ENCODE peak calls at places on chromosomes 16 and 17, in eight cellular contexts. One of them, this sample, is unnamed. For H3K4me1, the result is how much of the 10 kb centered on the place peaks cover.

GRCh38 chr16:54282202-54282922 is 4.2 kb downstream of the IRX3 start:
- DNase-seq in stomach: peak
- DNase-seq in vagina: no peak
- DNase-seq in CD8-positive, alpha-beta T cell: no peak
- DNase-seq in thoracic aorta: no peak
- DNase-seq in foreskin keratinocyte: no peak
- DNase-seq in colonic mucosa: peak
- DNase-seq in breast epithelium: peak
- DNase-seq in this sample: peak

GRCh38 chr17:40886090-40886489 is 1.0 kb upstream of the KRT20 start:
- DNase-seq in stomach: no peak
- DNase-seq in vagina: no peak
- DNase-seq in CD8-positive, alpha-beta T cell: no peak
- DNase-seq in thoracic aorta: no peak
- DNase-seq in foreskin keratinocyte: no peak
- DNase-seq in colonic mucosa: no peak
- DNase-seq in breast epithelium: no peak
- DNase-seq in this sample: no peak

GRCh38 chr17:19378416-19379293 is at the start of gene MAPK7:
- DNase-seq in stomach: no peak
- DNase-seq in vagina: no peak
- DNase-seq in CD8-positive, alpha-beta T cell: peak
- DNase-seq in thoracic aorta: no peak
- DNase-seq in foreskin keratinocyte: no peak
- DNase-seq in colonic mucosa: peak
- DNase-seq in breast epithelium: no peak
- DNase-seq in this sample: peak

GRCh38 chr16:17780181-17780580 is 309.4 kb upstream of the XYLT1 start:
- DNase-seq in stomach: no peak
- DNase-seq in vagina: no peak
- DNase-seq in CD8-positive, alpha-beta T cell: no peak
- DNase-seq in thoracic aorta: no peak
- DNase-seq in foreskin keratinocyte: no peak
- DNase-seq in colonic mucosa: no peak
- DNase-seq in breast epithelium: no peak
- DNase-seq in this sample: no peak

GRCh38 chr16:6482861-6483530 is 849.6 kb upstream of the RBFOX1 start:
- DNase-seq in stomach: no peak
- DNase-seq in vagina: no peak
- DNase-seq in CD8-positive, alpha-beta T cell: no peak
- DNase-seq in thoracic aorta: no peak
- DNase-seq in foreskin keratinocyte: no peak
- DNase-seq in colonic mucosa: no peak
- DNase-seq in breast epithelium: no peak
- DNase-seq in this sample: no peak

GRCh38 chr16:31072540-31073072 is 1.4 kb downstream of the ZNF668 start:
- DNase-seq in stomach: no peak
- DNase-seq in vagina: no peak
- DNase-seq in CD8-positive, alpha-beta T cell: no peak
- DNase-seq in thoracic aorta: no peak
- DNase-seq in foreskin keratinocyte: no peak
- DNase-seq in colonic mucosa: peak
- DNase-seq in breast epithelium: no peak
- DNase-seq in this sample: no peak

GRCh38 chr17:82753201-82753464 is 1.3 kb downstream of the TBCD start:
- DNase-seq in stomach: no peak
- DNase-seq in vagina: no peak
- DNase-seq in CD8-positive, alpha-beta T cell: no peak
- DNase-seq in thoracic aorta: no peak
- DNase-seq in foreskin keratinocyte: no peak
- DNase-seq in colonic mucosa: no peak
- DNase-seq in breast epithelium: no peak
- DNase-seq in this sample: peak

GRCh38 chr17:48579738-48580543 is 1.8 kb upstream of the HOXB4 start:
- DNase-seq in stomach: no peak
- DNase-seq in vagina: no peak
- DNase-seq in CD8-positive, alpha-beta T cell: no peak
- DNase-seq in thoracic aorta: no peak
- DNase-seq in foreskin keratinocyte: no peak
- DNase-seq in colonic mucosa: no peak
- DNase-seq in breast epithelium: no peak
- DNase-seq in this sample: no peak

GRCh38 chr17:13539421-13539820 is 62.3 kb downstream of the HS3ST3A1 start:
- DNase-seq in stomach: no peak
- DNase-seq in vagina: no peak
- DNase-seq in CD8-positive, alpha-beta T cell: no peak
- DNase-seq in thoracic aorta: no peak
- DNase-seq in foreskin keratinocyte: no peak
- DNase-seq in colonic mucosa: no peak
- DNase-seq in breast epithelium: no peak
- DNase-seq in this sample: no peak

GRCh38 chr16:69319381-69319780 is 8.2 kb downstream of the VPS4A start:
- DNase-seq in stomach: no peak
- DNase-seq in vagina: no peak
- DNase-seq in CD8-positive, alpha-beta T cell: no peak
- DNase-seq in thoracic aorta: no peak
- DNase-seq in foreskin keratinocyte: no peak
- DNase-seq in colonic mucosa: no peak
- DNase-seq in breast epithelium: no peak
- DNase-seq in this sample: no peak

GRCh38 chr16:11350531-11351335 is 5.5 kb downstream of the RMI2 start:
- DNase-seq in stomach: no peak
- DNase-seq in vagina: no peak
- DNase-seq in CD8-positive, alpha-beta T cell: no peak
- DNase-seq in thoracic aorta: no peak
- DNase-seq in foreskin keratinocyte: no peak
- DNase-seq in colonic mucosa: no peak
- DNase-seq in breast epithelium: no peak
- DNase-seq in this sample: no peak

GRCh38 chr17:62674363-62674739 is 46.9 kb downstream of the MRC2 start:
- DNase-seq in stomach: no peak
- DNase-seq in vagina: no peak
- DNase-seq in CD8-positive, alpha-beta T cell: no peak
- DNase-seq in thoracic aorta: no peak
- DNase-seq in foreskin keratinocyte: no peak
- DNase-seq in colonic mucosa: no peak
- DNase-seq in breast epithelium: no peak
- DNase-seq in this sample: no peak

DNA sequence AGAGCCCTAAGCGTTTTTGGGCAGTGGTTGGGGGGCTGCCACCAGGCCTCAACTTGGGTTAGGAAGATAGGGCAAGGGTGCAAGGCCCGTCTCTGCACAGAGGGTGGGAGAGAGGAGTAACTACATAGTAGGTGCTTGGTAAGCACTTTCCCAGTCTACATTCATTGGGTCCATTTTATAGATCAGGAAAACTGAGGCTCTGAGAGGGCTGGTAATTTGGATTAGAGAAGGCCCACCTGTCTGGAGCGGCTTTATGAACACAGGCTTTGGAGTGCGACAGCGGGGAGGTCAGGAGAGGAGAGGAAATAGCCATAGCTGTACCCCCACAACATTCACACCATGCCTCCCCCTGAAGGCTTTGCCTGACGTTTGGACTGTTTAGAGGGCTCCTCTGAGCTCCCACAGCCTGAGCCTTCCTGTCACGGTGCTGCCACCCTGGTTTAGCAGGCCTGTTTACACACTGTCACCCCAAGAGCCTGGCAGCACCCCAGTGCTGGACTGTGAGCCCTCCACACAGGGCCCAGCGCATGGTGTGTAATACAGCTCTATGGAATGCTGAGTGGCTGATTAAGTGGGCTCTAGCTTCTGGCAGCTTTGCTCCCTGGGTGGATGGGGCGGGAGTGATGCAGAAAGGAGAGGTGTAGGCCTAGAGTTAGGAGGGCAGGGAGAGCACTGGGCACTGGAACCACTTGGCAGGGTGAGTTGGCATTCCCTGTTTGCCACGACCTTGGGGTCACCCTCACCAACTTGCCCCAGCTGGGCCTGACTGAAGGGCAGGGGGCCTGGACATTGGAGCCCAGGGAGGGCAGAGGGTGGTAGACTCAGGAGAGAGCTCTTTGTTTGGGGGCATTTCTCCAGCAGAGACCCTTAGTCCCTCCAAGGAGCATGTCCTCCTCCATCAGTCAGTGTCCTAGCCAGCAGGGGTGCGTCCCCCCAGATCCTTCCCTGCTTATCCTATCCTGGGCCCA is 73.7 kb downstream of the RAI1 start:
- DNase-seq in stomach: peak
- DNase-seq in vagina: no peak
- DNase-seq in CD8-positive, alpha-beta T cell: no peak
- DNase-seq in thoracic aorta: no peak
- DNase-seq in foreskin keratinocyte: no peak
- DNase-seq in colonic mucosa: no peak
- DNase-seq in breast epithelium: no peak
- DNase-seq in this sample: no peak
- H3K4me1 ChIP-seq in stomach: half or more
- H3K4me1 ChIP-seq in vagina: half or more
- H3K4me1 ChIP-seq in CD8-positive, alpha-beta T cell: half or more
- H3K4me1 ChIP-seq in thoracic aorta: under half
- H3K4me1 ChIP-seq in foreskin keratinocyte: under half
- H3K4me1 ChIP-seq in colonic mucosa: under half
- H3K4me1 ChIP-seq in breast epithelium: under half
- H3K4me1 ChIP-seq in this sample: under half

DNA sequence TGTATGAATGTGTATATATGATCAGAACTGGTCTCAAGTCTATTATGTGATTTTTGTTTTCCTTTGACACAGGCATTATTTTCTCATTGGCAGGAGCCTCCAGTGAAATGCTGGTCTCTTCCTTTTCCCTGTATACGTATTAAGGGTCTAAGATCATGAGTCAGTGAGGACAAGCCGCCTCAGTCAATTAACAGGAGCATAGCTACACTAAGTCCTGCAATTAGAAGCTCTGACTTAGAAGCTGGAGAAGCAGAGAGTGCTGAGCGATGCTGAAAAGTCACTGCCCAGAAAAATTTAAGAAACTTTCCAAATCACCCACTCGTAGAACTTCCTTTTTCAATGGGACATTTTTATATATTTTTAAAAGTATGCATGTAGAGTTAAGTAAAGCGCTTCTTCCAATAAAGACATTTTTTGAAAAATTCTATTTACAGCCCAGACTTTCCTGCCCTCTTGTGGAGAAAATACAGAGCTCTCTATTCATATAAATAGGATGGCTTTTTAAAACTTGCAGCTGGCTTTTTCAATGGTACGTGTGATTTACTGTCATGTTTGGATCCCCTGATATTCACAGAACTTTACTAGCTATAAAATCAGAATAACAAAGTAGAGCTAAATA is 70.1 kb upstream of the PSMD7 start:
- DNase-seq in stomach: no peak
- DNase-seq in vagina: no peak
- DNase-seq in CD8-positive, alpha-beta T cell: no peak
- DNase-seq in thoracic aorta: no peak
- DNase-seq in foreskin keratinocyte: no peak
- DNase-seq in colonic mucosa: no peak
- DNase-seq in breast epithelium: no peak
- DNase-seq in this sample: no peak
- TF ChIP-seq CTCF in stomach: peak
- TF ChIP-seq CTCF in vagina: no peak
- TF ChIP-seq CTCF in CD8-positive, alpha-beta T cell: no peak
- TF ChIP-seq CTCF in thoracic aorta: peak
- TF ChIP-seq CTCF in foreskin keratinocyte: peak
- TF ChIP-seq CTCF in colonic mucosa: no peak
- TF ChIP-seq CTCF in breast epithelium: no peak
- TF ChIP-seq CTCF in this sample: peak

DNA sequence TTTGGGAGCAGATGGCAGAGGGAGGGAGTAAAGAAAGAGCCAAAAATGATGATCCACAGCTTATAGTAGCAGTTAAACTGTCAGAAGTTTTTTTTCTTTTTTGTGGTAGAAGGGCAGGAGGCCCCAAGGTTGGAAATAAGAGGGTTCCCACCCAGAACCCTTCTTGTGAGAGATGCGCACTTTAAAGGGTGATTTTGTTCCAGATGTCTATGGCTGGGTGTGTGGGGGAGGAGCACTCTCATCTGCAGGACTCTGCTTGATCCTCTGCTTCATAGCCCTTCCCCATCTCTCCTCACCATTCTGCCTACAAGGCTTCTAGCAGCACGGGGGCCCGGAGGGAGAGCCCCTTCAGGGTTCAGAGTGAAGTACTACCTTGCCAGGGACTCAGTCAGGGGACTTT is 6.4 kb downstream of the ATXN1L start:
- DNase-seq in stomach: no peak
- DNase-seq in vagina: no peak
- DNase-seq in CD8-positive, alpha-beta T cell: no peak
- DNase-seq in thoracic aorta: no peak
- DNase-seq in foreskin keratinocyte: no peak
- DNase-seq in colonic mucosa: no peak
- DNase-seq in breast epithelium: no peak
- DNase-seq in this sample: no peak
- H3K4me1 ChIP-seq in stomach: under half
- H3K4me1 ChIP-seq in vagina: under half
- H3K4me1 ChIP-seq in CD8-positive, alpha-beta T cell: under half
- H3K4me1 ChIP-seq in thoracic aorta: under half
- H3K4me1 ChIP-seq in foreskin keratinocyte: under half
- H3K4me1 ChIP-seq in colonic mucosa: under half
- H3K4me1 ChIP-seq in breast epithelium: under half
- H3K4me1 ChIP-seq in this sample: under half

DNA sequence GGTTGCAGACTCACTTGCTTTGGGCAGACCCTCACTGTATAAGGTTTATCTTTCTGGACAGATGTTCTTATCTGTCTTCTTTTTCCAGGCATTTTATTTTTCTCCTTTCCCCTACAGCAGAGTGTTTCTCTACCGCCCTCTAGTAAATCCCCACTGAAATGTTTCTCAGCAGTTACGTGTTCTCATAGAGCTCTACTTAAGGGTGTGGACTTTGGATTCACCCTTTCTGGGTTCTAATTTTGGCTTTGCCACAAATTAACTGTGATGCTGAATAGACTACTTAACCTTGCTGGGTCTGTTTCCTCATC is 2.0 kb downstream of the ADAT1 start:
- DNase-seq in stomach: no peak
- DNase-seq in vagina: no peak
- DNase-seq in CD8-positive, alpha-beta T cell: no peak
- DNase-seq in thoracic aorta: no peak
- DNase-seq in foreskin keratinocyte: no peak
- DNase-seq in colonic mucosa: no peak
- DNase-seq in breast epithelium: no peak
- DNase-seq in this sample: no peak
- TF ChIP-seq CTCF in stomach: no peak
- TF ChIP-seq CTCF in vagina: no peak
- TF ChIP-seq CTCF in CD8-positive, alpha-beta T cell: peak
- TF ChIP-seq CTCF in thoracic aorta: peak
- TF ChIP-seq CTCF in foreskin keratinocyte: peak
- TF ChIP-seq CTCF in colonic mucosa: peak
- TF ChIP-seq CTCF in breast epithelium: no peak
- TF ChIP-seq CTCF in this sample: peak

DNA sequence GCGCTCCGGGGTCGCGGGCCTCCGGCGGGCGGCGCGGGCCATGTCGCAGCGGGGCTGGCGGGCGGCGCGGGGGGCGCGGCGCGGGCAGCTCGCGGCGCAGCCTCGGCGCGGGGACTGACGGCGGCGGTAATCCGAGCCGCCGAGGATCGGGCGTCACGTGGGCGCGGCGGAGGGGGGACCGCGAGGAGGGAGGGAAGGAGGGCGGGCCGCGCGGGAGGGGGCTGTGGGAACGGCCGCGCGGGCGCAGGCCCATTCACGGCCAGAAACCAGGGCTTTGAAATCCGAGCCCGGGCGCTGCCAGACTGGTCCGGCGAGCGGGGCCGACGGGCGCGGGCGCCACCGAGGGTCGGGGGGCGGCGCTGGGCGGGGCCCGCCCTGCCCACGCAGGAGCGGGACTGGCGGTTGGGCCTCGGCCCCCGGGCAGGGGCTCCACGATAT is at the start of gene MTSS2:
- DNase-seq in stomach: peak
- DNase-seq in vagina: no peak
- DNase-seq in CD8-positive, alpha-beta T cell: peak
- DNase-seq in thoracic aorta: peak
- DNase-seq in foreskin keratinocyte: no peak
- DNase-seq in colonic mucosa: peak
- DNase-seq in breast epithelium: peak
- DNase-seq in this sample: peak
- H3K4me1 ChIP-seq in stomach: half or more
- H3K4me1 ChIP-seq in vagina: half or more
- H3K4me1 ChIP-seq in CD8-positive, alpha-beta T cell: under half
- H3K4me1 ChIP-seq in thoracic aorta: half or more
- H3K4me1 ChIP-seq in foreskin keratinocyte: under half
- H3K4me1 ChIP-seq in colonic mucosa: under half
- H3K4me1 ChIP-seq in breast epithelium: under half
- H3K4me1 ChIP-seq in this sample: under half

This sample was measured in right lobe of liver.